ENCODE peak calls at places on chromosome 9, in ten cellular contexts. C is amniotic stem cell; Z is dorsolateral prefrontal cortex; X is neural crest cell; G is AG08395; K is Right ventricle myocardium superior; E is sigmoid colon; M is activated CD4-positive, alpha-beta memory T cell treated with anti-CD3 and anti-CD28 coated beads, Interleukin-2, amount 10 ng/mL, durations not matched to agents 7 days and 5 days; A is mesothelial cell of epicardium; J is cardiac septum. B is an unnamed sample.

GRCh38 chr9:112887377-112887776 is 3.3 kb downstream of the SLC46A2 start:
- DNase-seq in C (no peak), Z (no peak), X (no peak), G (no peak), K (peak), E (no peak), M (no peak), A (no peak), J (no peak), B (no peak)

GRCh38 chr9:107131108-107131799 is 151.8 kb upstream of the RAD23B start:
- DNase-seq in C (no peak), Z (no peak), X (no peak), G (no peak), K (no peak), E (no peak), M (no peak), A (no peak), J (no peak), B (no peak)

GRCh38 chr9:23825700-23826099 is 340 bp downstream of the ELAVL2 start:
- DNase-seq in C (no peak), Z (no peak), X (no peak), G (no peak), K (no peak), E (no peak), M (no peak), A (no peak), J (no peak), B (no peak)

GRCh38 chr9:87725900-87726709 is at the start of gene CTSL:
- DNase-seq in C (peak), Z (peak), X (peak), G (peak), K (peak), E (peak), M (peak), A (peak), J (peak), B (peak)

GRCh38 chr9:95552814-95553546 is 36.2 kb upstream of the PTCH1 start:
- DNase-seq in C (no peak), Z (no peak), X (no peak), G (no peak), K (peak), E (no peak), M (no peak), A (no peak), J (no peak), B (no peak)

GRCh38 chr9:36980148-36980974 is 53.7 kb downstream of the PAX5 start:
- DNase-seq in C (no peak), Z (no peak), X (peak), G (no peak), K (no peak), E (peak), M (no peak), A (no peak), J (no peak), B (no peak)

GRCh38 chr9:92978345-92978875 is 31.1 kb downstream of the FGD3 start:
- DNase-seq in C (no peak), Z (no peak), X (no peak), G (no peak), K (no peak), E (no peak), M (no peak), A (no peak), J (no peak), B (no peak)

GRCh38 chr9:71819115-71819739 is 50.9 kb upstream of the CEMIP2 start:
- DNase-seq in C (peak), Z (peak), X (peak), G (peak), K (no peak), E (no peak), M (peak), A (no peak), J (no peak), B (no peak)

GRCh38 chr9:69412741-69413150 is 87.7 kb downstream of the ENTREP1 start:
- DNase-seq in C (peak), Z (peak), X (peak), G (peak), K (peak), E (peak), M (no peak), A (no peak), J (no peak), B (peak)

GRCh38 chr9:114232091-114232440 is 76.7 kb downstream of the COL27A1 start:
- DNase-seq in C (no peak), Z (no peak), X (no peak), G (no peak), K (peak), E (no peak), M (no peak), A (no peak), J (no peak), B (no peak)

GRCh38 chr9:119839888-119840287 is 470.7 kb upstream of the BRINP1 start:
- DNase-seq in C (no peak), Z (peak), X (peak), G (no peak), K (no peak), E (no peak), M (no peak), A (no peak), J (no peak), B (no peak)

GRCh38 chr9:127946728-127947127 is 9.1 kb upstream of the DPM2 start:
- DNase-seq in C (no peak), Z (no peak), X (no peak), G (no peak), K (no peak), E (no peak), M (no peak), A (no peak), J (no peak), B (no peak)

GRCh38 chr9:32783168-32783891 is at the start of gene TMEM215:
- DNase-seq in C (no peak), Z (no peak), X (peak), G (no peak), K (no peak), E (no peak), M (no peak), A (no peak), J (peak), B (no peak)

GRCh38 chr9:129880654-129881546 is 45.6 kb downstream of the USP20 start:
- DNase-seq in C (no peak), Z (no peak), X (no peak), G (no peak), K (no peak), E (no peak), M (no peak), A (no peak), J (no peak), B (no peak)

GRCh38 chr9:88604836-88605499 is 70.0 kb downstream of the NXNL2 start:
- DNase-seq in C (no peak), Z (no peak), X (no peak), G (no peak), K (no peak), E (no peak), M (no peak), A (no peak), J (no peak), B (no peak)

GRCh38 chr9:17005085-17005484 is 129.8 kb upstream of the CNTLN start:
- DNase-seq in C (peak), Z (no peak), X (no peak), G (peak), K (peak), E (peak), M (no peak), A (no peak), J (no peak), B (peak)

GRCh38 chr9:23695572-23695971 is 130.5 kb downstream of the ELAVL2 start:
- DNase-seq in C (no peak), Z (no peak), X (no peak), G (no peak), K (no peak), E (no peak), M (no peak), A (no peak), J (no peak), B (no peak)

GRCh38 chr9:73683862-73684591 is 532.4 kb downstream of the ANXA1 start:
- DNase-seq in C (peak), Z (no peak), X (no peak), G (peak), K (no peak), E (no peak), M (no peak), A (no peak), J (no peak), B (peak)

GRCh38 chr9:27473135-27473534 is 51.0 kb upstream of the IFNK start:
- DNase-seq in C (no peak), Z (peak), X (no peak), G (peak), K (peak), E (peak), M (no peak), A (no peak), J (no peak), B (no peak)

GRCh38 chr9:38037981-38038306 is 31.1 kb downstream of the SHB start:
- DNase-seq in C (no peak), Z (no peak), X (no peak), G (no peak), K (no peak), E (peak), M (no peak), A (no peak), J (no peak), B (no peak)

GRCh38 chr9:89746385-89747116 is 141.7 kb downstream of the GADD45G start:
- DNase-seq in C (no peak), Z (no peak), X (no peak), G (no peak), K (peak), E (peak), M (no peak), A (no peak), J (no peak), B (no peak)

GRCh38 chr9:76610009-76610352 is 151.0 kb downstream of the GCNT1 start:
- DNase-seq in C (no peak), Z (no peak), X (no peak), G (peak), K (peak), E (peak), M (no peak), A (no peak), J (no peak), B (no peak)

GRCh38 chr9:530681-531080 is 310.8 kb upstream of the DMRT1 start:
- DNase-seq in C (no peak), Z (no peak), X (no peak), G (no peak), K (peak), E (no peak), M (no peak), A (no peak), J (no peak), B (no peak)

GRCh38 chr9:109903515-109904138 is 123.6 kb downstream of the PALM2AKAP2 start:
- DNase-seq in C (peak), Z (peak), X (peak), G (peak), K (peak), E (peak), M (peak), A (peak), J (no peak), B (peak)

GRCh38 chr9:33159760-33160127 is 7.4 kb downstream of the B4GALT1 start:
- DNase-seq in C (peak), Z (no peak), X (no peak), G (peak), K (peak), E (no peak), M (peak), A (no peak), J (no peak), B (no peak)

GRCh38 chr9:21580636-21581353 is 98.7 kb upstream of the IFNE start:
- DNase-seq in C (no peak), Z (no peak), X (no peak), G (no peak), K (no peak), E (no peak), M (no peak), A (no peak), J (no peak), B (no peak)

GRCh38 chr9:136610426-136610825 is 52.3 kb upstream of the EGFL7 start:
- DNase-seq in C (no peak), Z (no peak), X (no peak), G (no peak), K (no peak), E (no peak), M (no peak), A (no peak), J (no peak), B (no peak)

GRCh38 chr9:27412081-27412480 is 112.0 kb upstream of the IFNK start:
- DNase-seq in C (no peak), Z (no peak), X (no peak), G (no peak), K (no peak), E (no peak), M (no peak), A (no peak), J (no peak), B (no peak)

GRCh38 chr9:93130861-93131481 is 3.1 kb downstream of the NINJ1 start:
- DNase-seq in C (no peak), Z (no peak), X (no peak), G (no peak), K (peak), E (peak), M (no peak), A (no peak), J (no peak), B (no peak)

GRCh38 chr9:68685770-68686169 is 19.3 kb upstream of the PIP5K1B start:
- DNase-seq in C (no peak), Z (no peak), X (no peak), G (no peak), K (no peak), E (no peak), M (peak), A (no peak), J (no peak), B (no peak)

GRCh38 chr9:38158628-38159027 is 89.6 kb upstream of the SHB start:
- DNase-seq in C (no peak), Z (no peak), X (no peak), G (no peak), K (no peak), E (no peak), M (no peak), A (no peak), J (no peak), B (no peak)

GRCh38 chr9:20402273-20402875 is 219.9 kb downstream of the MLLT3 start:
- DNase-seq in C (no peak), Z (no peak), X (no peak), G (no peak), K (no peak), E (no peak), M (no peak), A (no peak), J (no peak), B (no peak)

GRCh38 chr9:86818636-86819035 is 128.7 kb downstream of the GAS1 start:
- DNase-seq in C (no peak), Z (no peak), X (no peak), G (no peak), K (no peak), E (no peak), M (no peak), A (no peak), J (no peak), B (no peak)

GRCh38 chr9:91426123-91426745 is 2.6 kb upstream of the NFIL3 start:
- DNase-seq in C (no peak), Z (no peak), X (no peak), G (no peak), K (no peak), E (no peak), M (no peak), A (no peak), J (no peak), B (no peak)

GRCh38 chr9:124786881-124787573 is 10.1 kb downstream of the OLFML2A start:
- DNase-seq in C (no peak), Z (no peak), X (no peak), G (no peak), K (no peak), E (peak), M (no peak), A (no peak), J (peak), B (no peak)

GRCh38 chr9:38380230-38380871 is 12.2 kb upstream of the ALDH1B1 start:
- DNase-seq in C (no peak), Z (no peak), X (no peak), G (no peak), K (no peak), E (peak), M (no peak), A (no peak), J (peak), B (no peak)